ENCODE peak calls at places on chromosome 12, in eight cellular contexts. One of them, this sample, is unnamed.

GRCh38 chr12:112496493-112496892 is 77.7 kb downstream of the PTPN11 start:
- DNase-seq in astrocyte of the cerebellum: no peak
- DNase-seq in right atrium auricular region: no peak
- DNase-seq in heart left ventricle: no peak
- DNase-seq in GM13977: peak
- DNase-seq in choroid plexus epithelial cell: no peak
- DNase-seq in sigmoid colon: no peak
- DNase-seq in lung: no peak
- DNase-seq in this sample: peak

GRCh38 chr12:107126688-107127481 is 33.5 kb upstream of the CRY1 start:
- DNase-seq in heart left ventricle: no peak
- DNase-seq in right atrium auricular region: no peak
- DNase-seq in sigmoid colon: no peak
- DNase-seq in choroid plexus epithelial cell: peak
- DNase-seq in astrocyte of the cerebellum: no peak
- DNase-seq in lung: no peak
- DNase-seq in GM13977: no peak
- DNase-seq in this sample: no peak

GRCh38 chr12:49705479-49706267 is 1.5 kb downstream of the FMNL3 start:
- DNase-seq in astrocyte of the cerebellum: peak
- DNase-seq in choroid plexus epithelial cell: peak
- DNase-seq in heart left ventricle: peak
- DNase-seq in sigmoid colon: peak
- DNase-seq in right atrium auricular region: peak
- DNase-seq in lung: peak
- DNase-seq in GM13977: peak
- DNase-seq in this sample: peak

GRCh38 chr12:85504624-85505023 is 224.6 kb downstream of the ALX1 start:
- DNase-seq in lung: no peak
- DNase-seq in choroid plexus epithelial cell: no peak
- DNase-seq in GM13977: no peak
- DNase-seq in heart left ventricle: no peak
- DNase-seq in right atrium auricular region: no peak
- DNase-seq in sigmoid colon: no peak
- DNase-seq in astrocyte of the cerebellum: no peak
- DNase-seq in this sample: no peak

GRCh38 chr12:54229624-54230212 is 40.9 kb upstream of the SMUG1 start:
- DNase-seq in sigmoid colon: peak
- DNase-seq in GM13977: no peak
- DNase-seq in heart left ventricle: no peak
- DNase-seq in lung: no peak
- DNase-seq in right atrium auricular region: peak
- DNase-seq in astrocyte of the cerebellum: peak
- DNase-seq in choroid plexus epithelial cell: peak
- DNase-seq in this sample: no peak

GRCh38 chr12:62789856-62790255 is 145.1 kb downstream of the PPM1H start:
- DNase-seq in astrocyte of the cerebellum: no peak
- DNase-seq in heart left ventricle: no peak
- DNase-seq in lung: no peak
- DNase-seq in GM13977: no peak
- DNase-seq in sigmoid colon: no peak
- DNase-seq in choroid plexus epithelial cell: no peak
- DNase-seq in right atrium auricular region: no peak
- DNase-seq in this sample: no peak

GRCh38 chr12:109459247-109459646 is 17.9 kb downstream of the KCTD10 start:
- DNase-seq in GM13977: no peak
- DNase-seq in heart left ventricle: no peak
- DNase-seq in right atrium auricular region: no peak
- DNase-seq in choroid plexus epithelial cell: peak
- DNase-seq in sigmoid colon: no peak
- DNase-seq in astrocyte of the cerebellum: no peak
- DNase-seq in lung: no peak
- DNase-seq in this sample: no peak

GRCh38 chr12:81085832-81086231 is 8.0 kb downstream of the ACSS3 start:
- DNase-seq in lung: no peak
- DNase-seq in astrocyte of the cerebellum: no peak
- DNase-seq in right atrium auricular region: no peak
- DNase-seq in GM13977: no peak
- DNase-seq in heart left ventricle: no peak
- DNase-seq in choroid plexus epithelial cell: no peak
- DNase-seq in sigmoid colon: no peak
- DNase-seq in this sample: no peak

GRCh38 chr12:113149361-113150150 is at the start of gene CFAP73:
- DNase-seq in GM13977: no peak
- DNase-seq in heart left ventricle: peak
- DNase-seq in choroid plexus epithelial cell: peak
- DNase-seq in astrocyte of the cerebellum: peak
- DNase-seq in sigmoid colon: no peak
- DNase-seq in right atrium auricular region: peak
- DNase-seq in lung: peak
- DNase-seq in this sample: no peak

GRCh38 chr12:104307655-104308000 is 4.1 kb downstream of the EID3 start:
- DNase-seq in right atrium auricular region: no peak
- DNase-seq in lung: no peak
- DNase-seq in choroid plexus epithelial cell: no peak
- DNase-seq in sigmoid colon: no peak
- DNase-seq in GM13977: no peak
- DNase-seq in heart left ventricle: no peak
- DNase-seq in astrocyte of the cerebellum: no peak
- DNase-seq in this sample: no peak

GRCh38 chr12:132561784-132562156 is 48.6 kb downstream of the LRCOL1 start:
- DNase-seq in choroid plexus epithelial cell: peak
- DNase-seq in astrocyte of the cerebellum: no peak
- DNase-seq in heart left ventricle: no peak
- DNase-seq in right atrium auricular region: no peak
- DNase-seq in sigmoid colon: no peak
- DNase-seq in GM13977: peak
- DNase-seq in lung: no peak
- DNase-seq in this sample: peak
- TF ChIP-seq CTCF in choroid plexus epithelial cell: peak
- TF ChIP-seq CTCF in astrocyte of the cerebellum: peak
- TF ChIP-seq CTCF in heart left ventricle: no peak
- TF ChIP-seq CTCF in right atrium auricular region: no peak
- TF ChIP-seq CTCF in sigmoid colon: no peak
- TF ChIP-seq CTCF in GM13977: peak
- TF ChIP-seq CTCF in lung: no peak
- TF ChIP-seq CTCF in this sample: peak

GRCh38 chr12:16076553-16076952 is 165.4 kb downstream of the DERA start:
- DNase-seq in astrocyte of the cerebellum: no peak
- DNase-seq in sigmoid colon: no peak
- DNase-seq in choroid plexus epithelial cell: peak
- DNase-seq in heart left ventricle: no peak
- DNase-seq in GM13977: peak
- DNase-seq in lung: no peak
- DNase-seq in right atrium auricular region: no peak
- DNase-seq in this sample: peak
- TF ChIP-seq CTCF in astrocyte of the cerebellum: peak
- TF ChIP-seq CTCF in sigmoid colon: no peak
- TF ChIP-seq CTCF in choroid plexus epithelial cell: peak
- TF ChIP-seq CTCF in heart left ventricle: no peak
- TF ChIP-seq CTCF in GM13977: peak
- TF ChIP-seq CTCF in lung: no peak
- TF ChIP-seq CTCF in right atrium auricular region: peak
- TF ChIP-seq CTCF in this sample: peak

GRCh38 chr12:124680863-124681778 is 113.7 kb upstream of the NCOR2 start:
- DNase-seq in choroid plexus epithelial cell: peak
- DNase-seq in lung: no peak
- DNase-seq in right atrium auricular region: no peak
- DNase-seq in GM13977: peak
- DNase-seq in heart left ventricle: no peak
- DNase-seq in sigmoid colon: no peak
- DNase-seq in astrocyte of the cerebellum: peak
- DNase-seq in this sample: peak
- TF ChIP-seq CTCF in choroid plexus epithelial cell: peak
- TF ChIP-seq CTCF in lung: no peak
- TF ChIP-seq CTCF in right atrium auricular region: peak
- TF ChIP-seq CTCF in GM13977: peak
- TF ChIP-seq CTCF in heart left ventricle: peak
- TF ChIP-seq CTCF in sigmoid colon: no peak
- TF ChIP-seq CTCF in astrocyte of the cerebellum: peak
- TF ChIP-seq CTCF in this sample: peak

GRCh38 chr12:31117203-31118011 is 43.7 kb downstream of the DDX11 start:
- DNase-seq in heart left ventricle: no peak
- DNase-seq in choroid plexus epithelial cell: peak
- DNase-seq in GM13977: peak
- DNase-seq in lung: no peak
- DNase-seq in sigmoid colon: no peak
- DNase-seq in astrocyte of the cerebellum: no peak
- DNase-seq in right atrium auricular region: no peak
- DNase-seq in this sample: peak
- TF ChIP-seq CTCF in heart left ventricle: peak
- TF ChIP-seq CTCF in choroid plexus epithelial cell: peak
- TF ChIP-seq CTCF in GM13977: peak
- TF ChIP-seq CTCF in lung: peak
- TF ChIP-seq CTCF in sigmoid colon: peak
- TF ChIP-seq CTCF in astrocyte of the cerebellum: peak
- TF ChIP-seq CTCF in right atrium auricular region: peak
- TF ChIP-seq CTCF in this sample: peak

GRCh38 chr12:101819467-101819866 is 11.3 kb downstream of the GNPTAB start:
- DNase-seq in choroid plexus epithelial cell: no peak
- DNase-seq in heart left ventricle: no peak
- DNase-seq in lung: no peak
- DNase-seq in astrocyte of the cerebellum: no peak
- DNase-seq in sigmoid colon: no peak
- DNase-seq in GM13977: no peak
- DNase-seq in right atrium auricular region: no peak
- DNase-seq in this sample: peak

GRCh38 chr12:101826766-101827368 is 3.9 kb downstream of the GNPTAB start:
- DNase-seq in GM13977: no peak
- DNase-seq in sigmoid colon: no peak
- DNase-seq in choroid plexus epithelial cell: no peak
- DNase-seq in lung: no peak
- DNase-seq in heart left ventricle: no peak
- DNase-seq in astrocyte of the cerebellum: no peak
- DNase-seq in right atrium auricular region: peak
- DNase-seq in this sample: no peak

GRCh38 chr12:101824831-101825230 is 5.9 kb downstream of the GNPTAB start:
- DNase-seq in sigmoid colon: no peak
- DNase-seq in astrocyte of the cerebellum: no peak
- DNase-seq in heart left ventricle: no peak
- DNase-seq in lung: no peak
- DNase-seq in GM13977: no peak
- DNase-seq in right atrium auricular region: no peak
- DNase-seq in choroid plexus epithelial cell: no peak
- DNase-seq in this sample: no peak

GRCh38 chr12:101823039-101823438 is 7.7 kb downstream of the GNPTAB start:
- DNase-seq in astrocyte of the cerebellum: no peak
- DNase-seq in heart left ventricle: no peak
- DNase-seq in sigmoid colon: no peak
- DNase-seq in right atrium auricular region: no peak
- DNase-seq in GM13977: no peak
- DNase-seq in choroid plexus epithelial cell: peak
- DNase-seq in lung: no peak
- DNase-seq in this sample: no peak

DNA sequence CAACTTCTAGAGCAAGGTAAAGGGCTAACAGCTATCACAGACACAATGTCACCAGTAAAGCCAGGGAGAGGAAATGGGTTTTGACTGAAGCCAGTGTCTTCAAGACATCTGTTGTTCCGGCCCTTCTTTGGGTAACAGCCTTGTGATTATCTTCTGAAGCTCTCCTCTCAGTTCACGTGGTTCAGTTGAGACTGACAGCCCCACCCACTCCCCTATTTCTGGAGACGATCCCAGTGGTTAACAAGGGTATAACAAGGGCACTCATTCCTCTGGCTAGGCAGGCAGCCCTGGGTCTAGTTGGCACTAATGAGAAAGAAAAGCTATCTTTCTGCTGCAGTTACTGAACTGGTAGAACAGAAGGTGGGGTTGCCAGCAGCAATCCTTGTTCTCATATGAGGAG is 6.9 kb downstream of the GNPTAB start:
- DNase-seq in astrocyte of the cerebellum: no peak
- DNase-seq in heart left ventricle: peak
- DNase-seq in right atrium auricular region: peak
- DNase-seq in GM13977: peak
- DNase-seq in choroid plexus epithelial cell: peak
- DNase-seq in lung: peak
- DNase-seq in sigmoid colon: peak
- DNase-seq in this sample: peak
- TF ChIP-seq CTCF in astrocyte of the cerebellum: no peak
- TF ChIP-seq CTCF in heart left ventricle: no peak
- TF ChIP-seq CTCF in right atrium auricular region: peak
- TF ChIP-seq CTCF in GM13977: no peak
- TF ChIP-seq CTCF in choroid plexus epithelial cell: peak
- TF ChIP-seq CTCF in lung: no peak
- TF ChIP-seq CTCF in sigmoid colon: peak
- TF ChIP-seq CTCF in this sample: peak

This sample was measured in GM10248.